ENCODE peak calls at places on chromosome 13, in five cellular contexts. One of them, this sample, is unnamed. For H3K27me3, the result is how much of the 10 kb centered on the place peaks cover.

GRCh38 chr13:33730147-33730546 is 87.8 kb upstream of the RFC3 start:
- DNase-seq in HepG2: no peak
- DNase-seq in H9: no peak
- DNase-seq in heart right ventricle: no peak
- DNase-seq in IMR-90: no peak
- DNase-seq in this sample: no peak

GRCh38 chr13:29861694-29862110 is 11.3 kb upstream of the UBL3 start:
- DNase-seq in HepG2: peak
- DNase-seq in H9: no peak
- DNase-seq in heart right ventricle: no peak
- DNase-seq in IMR-90: peak
- DNase-seq in this sample: peak

GRCh38 chr13:89227356-89227755 is 1556.2 kb downstream of the SLITRK5 start:
- DNase-seq in HepG2: no peak
- DNase-seq in H9: no peak
- DNase-seq in heart right ventricle: no peak
- DNase-seq in IMR-90: no peak
- DNase-seq in this sample: no peak

GRCh38 chr13:91112191-91112579 is 235.3 kb upstream of the MIR17HG start:
- DNase-seq in HepG2: no peak
- DNase-seq in H9: no peak
- DNase-seq in heart right ventricle: no peak
- DNase-seq in IMR-90: no peak
- DNase-seq in this sample: no peak

GRCh38 chr13:106143930-106144709 is 391.3 kb downstream of the EFNB2 start:
- DNase-seq in HepG2: no peak
- DNase-seq in H9: no peak
- DNase-seq in heart right ventricle: no peak
- DNase-seq in IMR-90: no peak
- DNase-seq in this sample: no peak

GRCh38 chr13:111898956-111899713 is 167.8 kb upstream of the SOX1 start:
- DNase-seq in HepG2: no peak
- DNase-seq in H9: peak
- DNase-seq in heart right ventricle: no peak
- DNase-seq in IMR-90: no peak
- DNase-seq in this sample: no peak

GRCh38 chr13:113982296-113982661 is 8.4 kb upstream of the C13orf46 start:
- DNase-seq in HepG2: no peak
- DNase-seq in H9: no peak
- DNase-seq in heart right ventricle: no peak
- DNase-seq in IMR-90: no peak
- DNase-seq in this sample: no peak

GRCh38 chr13:64551755-64552154 is 2678.4 kb downstream of the PCDH9 start:
- DNase-seq in HepG2: no peak
- DNase-seq in H9: no peak
- DNase-seq in heart right ventricle: no peak
- DNase-seq in IMR-90: peak
- DNase-seq in this sample: peak

GRCh38 chr13:80040219-80040976 is 300.5 kb downstream of the SPRY2 start:
- DNase-seq in HepG2: no peak
- DNase-seq in H9: no peak
- DNase-seq in heart right ventricle: no peak
- DNase-seq in IMR-90: peak
- DNase-seq in this sample: peak

GRCh38 chr13:27928805-27929753 is 9.3 kb downstream of the PDX1 start:
- DNase-seq in HepG2: no peak
- DNase-seq in H9: peak
- DNase-seq in heart right ventricle: no peak
- DNase-seq in IMR-90: no peak
- DNase-seq in this sample: no peak

GRCh38 chr13:27929868-27930267 is 10.1 kb downstream of the PDX1 start:
- DNase-seq in HepG2: no peak
- DNase-seq in H9: no peak
- DNase-seq in heart right ventricle: no peak
- DNase-seq in IMR-90: no peak
- DNase-seq in this sample: no peak

GRCh38 chr13:27926644-27927434 is 7.0 kb downstream of the PDX1 start:
- DNase-seq in HepG2: no peak
- DNase-seq in H9: peak
- DNase-seq in heart right ventricle: no peak
- DNase-seq in IMR-90: no peak
- DNase-seq in this sample: no peak

GRCh38 chr13:27928353-27928804 is 8.6 kb downstream of the PDX1 start:
- DNase-seq in HepG2: no peak
- DNase-seq in H9: no peak
- DNase-seq in heart right ventricle: no peak
- DNase-seq in IMR-90: no peak
- DNase-seq in this sample: no peak

DNA sequence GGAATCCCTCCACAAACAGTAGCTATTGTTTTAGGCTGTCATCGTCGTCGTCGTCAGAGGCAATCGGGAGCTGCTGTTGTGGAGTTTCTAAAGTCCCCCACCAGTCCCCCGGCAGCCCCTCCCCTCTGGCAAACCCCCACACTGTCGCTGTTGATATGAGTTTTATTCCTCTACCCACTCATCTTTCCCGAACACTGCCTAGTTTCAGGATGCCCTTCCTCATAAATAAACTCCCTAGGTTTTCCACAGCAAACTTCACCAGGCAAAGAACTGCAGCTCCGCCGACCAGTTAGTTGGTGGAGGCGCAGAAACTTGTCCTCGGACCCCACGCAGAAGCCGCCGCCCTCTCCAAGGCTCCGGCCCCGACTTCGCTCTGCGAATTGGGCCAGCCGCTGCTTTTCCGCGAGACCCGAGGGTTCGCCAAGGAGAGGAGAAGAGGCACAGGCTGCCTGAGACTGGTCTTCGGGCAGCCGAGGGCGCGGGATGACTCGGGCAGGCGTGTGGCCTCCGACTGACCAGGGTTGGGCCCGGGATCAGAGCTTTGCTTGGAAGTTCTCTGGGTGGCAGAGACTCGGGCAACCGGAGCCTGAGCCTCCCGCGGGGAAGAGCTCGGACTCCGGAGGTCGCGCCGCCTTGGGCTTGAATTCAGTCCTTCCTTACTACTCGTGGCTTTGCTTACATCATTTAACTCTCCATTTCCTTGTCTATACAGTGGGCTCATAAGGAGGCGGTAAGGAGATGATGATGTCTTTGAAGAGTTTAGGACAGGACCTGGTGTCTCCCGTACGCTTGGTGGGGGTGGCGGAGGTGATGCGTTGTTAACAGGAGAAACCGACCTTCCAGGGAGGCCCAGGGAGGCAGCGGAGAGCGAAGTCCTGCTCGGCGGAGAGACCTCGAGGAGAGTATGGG is 7.9 kb downstream of the PDX1 start:
- DNase-seq in HepG2: no peak
- DNase-seq in H9: peak
- DNase-seq in heart right ventricle: no peak
- DNase-seq in IMR-90: no peak
- DNase-seq in this sample: no peak
- H3K27me3 ChIP-seq in HepG2: under half
- H3K27me3 ChIP-seq in H9: half or more
- H3K27me3 ChIP-seq in heart right ventricle: under half
- H3K27me3 ChIP-seq in IMR-90: half or more
- H3K27me3 ChIP-seq in this sample: half or more

GRCh38 chr13:110627761-110628476 is 12.6 kb downstream of the NAXD start:
- DNase-seq in HepG2: no peak
- DNase-seq in H9: no peak
- DNase-seq in heart right ventricle: no peak
- DNase-seq in IMR-90: no peak
- DNase-seq in this sample: no peak

GRCh38 chr13:110625771-110626321 is 10.5 kb downstream of the NAXD start:
- DNase-seq in HepG2: no peak
- DNase-seq in H9: no peak
- DNase-seq in heart right ventricle: no peak
- DNase-seq in IMR-90: no peak
- DNase-seq in this sample: no peak

GRCh38 chr13:110627351-110627750 is 12.0 kb downstream of the NAXD start:
- DNase-seq in HepG2: no peak
- DNase-seq in H9: no peak
- DNase-seq in heart right ventricle: no peak
- DNase-seq in IMR-90: no peak
- DNase-seq in this sample: no peak

GRCh38 chr13:110626510-110626909 is 11.2 kb downstream of the NAXD start:
- DNase-seq in HepG2: no peak
- DNase-seq in H9: no peak
- DNase-seq in heart right ventricle: no peak
- DNase-seq in IMR-90: no peak
- DNase-seq in this sample: no peak

GRCh38 chr13:110624766-110625756 is 9.7 kb downstream of the NAXD start:
- DNase-seq in HepG2: no peak
- DNase-seq in H9: no peak
- DNase-seq in heart right ventricle: no peak
- DNase-seq in IMR-90: no peak
- DNase-seq in this sample: no peak
- H3K27me3 ChIP-seq in HepG2: under half
- H3K27me3 ChIP-seq in H9: under half
- H3K27me3 ChIP-seq in heart right ventricle: under half
- H3K27me3 ChIP-seq in IMR-90: under half
- H3K27me3 ChIP-seq in this sample: under half

GRCh38 chr13:77180011-77180410 is 146.9 kb downstream of the MYCBP2 start:
- DNase-seq in HepG2: no peak
- DNase-seq in H9: no peak
- DNase-seq in heart right ventricle: no peak
- DNase-seq in IMR-90: no peak
- DNase-seq in this sample: no peak

GRCh38 chr13:77190349-77190748 is 136.5 kb downstream of the MYCBP2 start:
- DNase-seq in HepG2: no peak
- DNase-seq in H9: no peak
- DNase-seq in heart right ventricle: no peak
- DNase-seq in IMR-90: no peak
- DNase-seq in this sample: no peak

GRCh38 chr13:77184455-77184854 is 142.4 kb downstream of the MYCBP2 start:
- DNase-seq in HepG2: no peak
- DNase-seq in H9: no peak
- DNase-seq in heart right ventricle: no peak
- DNase-seq in IMR-90: no peak
- DNase-seq in this sample: no peak

DNA sequence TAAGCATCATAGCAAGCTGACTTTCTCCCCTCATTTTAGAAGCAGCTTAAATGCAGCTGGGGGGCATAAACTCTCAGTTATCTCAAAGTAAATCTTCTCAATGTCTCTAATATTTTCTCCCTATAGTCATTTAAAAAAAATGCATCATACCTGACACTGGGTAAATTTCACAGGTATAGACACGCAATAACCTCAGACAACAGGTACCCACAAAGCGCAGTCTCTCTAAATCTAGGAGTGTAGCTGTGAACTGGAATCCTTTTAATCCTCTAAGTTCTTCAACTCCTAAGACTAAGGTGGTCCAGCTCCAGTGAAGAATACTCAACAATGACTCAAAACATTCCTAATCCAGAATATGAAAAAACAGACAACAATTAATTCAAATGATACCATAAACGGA is 141.2 kb downstream of the MYCBP2 start:
- DNase-seq in HepG2: no peak
- DNase-seq in H9: no peak
- DNase-seq in heart right ventricle: no peak
- DNase-seq in IMR-90: no peak
- DNase-seq in this sample: no peak
- H3K27me3 ChIP-seq in HepG2: under half
- H3K27me3 ChIP-seq in H9: under half
- H3K27me3 ChIP-seq in heart right ventricle: under half
- H3K27me3 ChIP-seq in IMR-90: under half
- H3K27me3 ChIP-seq in this sample: under half

GRCh38 chr13:93621966-93622365 is 395.4 kb downstream of the GPC6 start:
- DNase-seq in HepG2: no peak
- DNase-seq in H9: no peak
- DNase-seq in heart right ventricle: no peak
- DNase-seq in IMR-90: no peak
- DNase-seq in this sample: no peak
- H3K27me3 ChIP-seq in HepG2: under half
- H3K27me3 ChIP-seq in H9: under half
- H3K27me3 ChIP-seq in heart right ventricle: under half
- H3K27me3 ChIP-seq in IMR-90: under half
- H3K27me3 ChIP-seq in this sample: under half

GRCh38 chr13:25046274-25046984 is 49.5 kb upstream of the PABPC3 start:
- DNase-seq in HepG2: no peak
- DNase-seq in H9: peak
- DNase-seq in heart right ventricle: no peak
- DNase-seq in IMR-90: no peak
- DNase-seq in this sample: no peak
- H3K27me3 ChIP-seq in HepG2: under half
- H3K27me3 ChIP-seq in H9: under half
- H3K27me3 ChIP-seq in heart right ventricle: under half
- H3K27me3 ChIP-seq in IMR-90: under half
- H3K27me3 ChIP-seq in this sample: under half

GRCh38 chr13:26996965-26997752 is 174.5 kb downstream of the USP12 start:
- DNase-seq in HepG2: no peak
- DNase-seq in H9: no peak
- DNase-seq in heart right ventricle: no peak
- DNase-seq in IMR-90: no peak
- DNase-seq in this sample: no peak
- H3K27me3 ChIP-seq in HepG2: under half
- H3K27me3 ChIP-seq in H9: under half
- H3K27me3 ChIP-seq in heart right ventricle: under half
- H3K27me3 ChIP-seq in IMR-90: under half
- H3K27me3 ChIP-seq in this sample: under half

GRCh38 chr13:42041017-42041683 is 7.3 kb upstream of the DGKH start:
- DNase-seq in HepG2: no peak
- DNase-seq in H9: peak
- DNase-seq in heart right ventricle: peak
- DNase-seq in IMR-90: peak
- DNase-seq in this sample: no peak
- H3K27me3 ChIP-seq in HepG2: under half
- H3K27me3 ChIP-seq in H9: under half
- H3K27me3 ChIP-seq in heart right ventricle: under half
- H3K27me3 ChIP-seq in IMR-90: under half
- H3K27me3 ChIP-seq in this sample: under half

DNA sequence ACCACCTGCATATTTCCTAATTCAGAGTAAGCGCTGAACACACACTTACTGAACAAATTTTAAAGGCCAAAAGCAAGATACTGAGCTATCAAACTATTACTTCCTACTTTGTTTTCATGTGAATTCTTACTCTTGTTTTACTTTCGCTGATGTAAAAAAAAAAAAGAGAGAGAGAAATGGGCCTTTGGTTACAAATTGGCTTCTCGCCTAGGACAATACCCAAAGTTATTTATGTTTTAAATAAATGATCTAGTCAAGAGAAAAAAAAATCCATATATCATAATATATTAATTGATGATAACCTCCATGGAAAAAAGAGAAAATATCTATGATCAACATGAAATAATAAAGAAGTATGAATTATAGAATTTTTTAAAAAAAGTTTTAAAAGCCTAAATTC is 9.2 kb downstream of the COL4A1 start:
- DNase-seq in HepG2: no peak
- DNase-seq in H9: no peak
- DNase-seq in heart right ventricle: no peak
- DNase-seq in IMR-90: no peak
- DNase-seq in this sample: no peak
- H3K27me3 ChIP-seq in HepG2: under half
- H3K27me3 ChIP-seq in H9: under half
- H3K27me3 ChIP-seq in heart right ventricle: under half
- H3K27me3 ChIP-seq in IMR-90: under half
- H3K27me3 ChIP-seq in this sample: under half